ENCODE peak calls at places on chromosome 9, in four cellular contexts. J is GM13977, H is COR-L47, G is HuH-7.5. Q is an unnamed sample.

GRCh38 chr9:109005678-109006077 is 7.6 kb downstream of the CTNNAL1 start:
- DNase-seq in J (no peak), H (no peak), G (no peak), Q (no peak)

GRCh38 chr9:135283621-135284020 is 196.0 kb upstream of the PPP1R26 start:
- DNase-seq in J (no peak), H (no peak), G (no peak), Q (no peak)

GRCh38 chr9:99035313-99035712 is 69.6 kb upstream of the TGFBR1 start:
- DNase-seq in J (no peak), H (no peak), G (no peak), Q (no peak)

GRCh38 chr9:108445431-108446018 is 410.3 kb downstream of the ACTL7B start:
- DNase-seq in J (no peak), H (no peak), G (no peak), Q (no peak)

GRCh38 chr9:109143881-109144562 is 23.0 kb downstream of the FRRS1L start:
- DNase-seq in J (peak), H (peak), G (no peak), Q (no peak)

GRCh38 chr9:7150153-7150890 is 392.5 kb downstream of the KDM4C start:
- DNase-seq in J (no peak), H (no peak), G (no peak), Q (no peak)

GRCh38 chr9:129323999-129324553 is 146.0 kb upstream of the IER5L start:
- DNase-seq in J (no peak), H (no peak), G (no peak), Q (no peak)

GRCh38 chr9:93684806-93685553 is 108.6 kb downstream of the PHF2 start:
- DNase-seq in J (no peak), H (peak), G (no peak), Q (no peak)

GRCh38 chr9:95822583-95823431 is 52.7 kb upstream of the ERCC6L2 start:
- DNase-seq in J (peak), H (no peak), G (no peak), Q (no peak)

GRCh38 chr9:98890256-98890655 is 53.5 kb upstream of the COL15A1 start:
- DNase-seq in J (no peak), H (peak), G (no peak), Q (peak)

GRCh38 chr9:87878930-87879603 is 3.6 kb upstream of the SPATA31E1 start:
- DNase-seq in J (no peak), H (no peak), G (no peak), Q (no peak)

GRCh38 chr9:114516913-114517312 is 11.6 kb upstream of the WHRN start:
- DNase-seq in J (no peak), H (no peak), G (no peak), Q (no peak)

GRCh38 chr9:138100711-138101349 is 223.2 kb downstream of the CACNA1B start:
- DNase-seq in J (no peak), H (no peak), G (no peak), Q (no peak)

GRCh38 chr9:71642043-71642442 is 126.3 kb downstream of the CEMIP2 start:
- DNase-seq in J (no peak), H (no peak), G (no peak), Q (no peak)

GRCh38 chr9:127277770-127278169 is 13.2 kb downstream of the GARNL3 start:
- DNase-seq in J (no peak), H (no peak), G (no peak), Q (no peak)

GRCh38 chr9:89115426-89115825 is 63.2 kb downstream of the SHC3 start:
- DNase-seq in J (no peak), H (no peak), G (no peak), Q (no peak)

GRCh38 chr9:90916147-90916734 is 114.6 kb downstream of the SYK start:
- DNase-seq in J (no peak), H (no peak), G (no peak), Q (no peak)

GRCh38 chr9:107667700-107668099 is 178.1 kb upstream of the KLF4 start:
- DNase-seq in J (no peak), H (no peak), G (no peak), Q (no peak)

GRCh38 chr9:27474350-27474749 is 49.7 kb upstream of the IFNK start:
- DNase-seq in J (no peak), H (no peak), G (no peak), Q (no peak)

GRCh38 chr9:84140535-84141101 is 160.0 kb downstream of the RMI1 start:
- DNase-seq in J (peak), H (peak), G (no peak), Q (peak)

GRCh38 chr9:104091708-104092107 is 2.4 kb upstream of the SMC2 start:
- DNase-seq in J (peak), H (peak), G (no peak), Q (peak)

Q was measured in NCI-H774.